ENCODE peak calls at places on chromosomes 11 and 22, in four cellular contexts. G, U, Q and F are unnamed samples.

GRCh38 chr22:49218142-49218541 is 609.5 kb downstream of the BRD1 start:
- DNase-seq in G (no peak), U (no peak), Q (peak; percentile 13), F (peak; percentile 18)

GRCh38 chr11:113457784-113458183 is 17.4 kb downstream of the DRD2 start:
- DNase-seq in G (no peak), U (no peak), Q (no peak), F (no peak)

GRCh38 chr11:77127969-77128691 is at the start of gene MYO7A:
- DNase-seq in G (no peak), U (no peak), Q (no peak), F (peak; percentile 96)

GRCh38 chr11:118928870-118929495 is 3.3 kb upstream of the BCL9L start:
- DNase-seq in G (peak; percentile 58), U (no peak), Q (peak; percentile 88), F (peak; percentile 80)

GRCh38 chr11:76577199-76577920 is 93.2 kb downstream of the LRRC32 start:
- DNase-seq in G (no peak), U (no peak), Q (peak; percentile 92), F (peak; percentile 63)

GRCh38 chr11:19474211-19474610 is 233.5 kb upstream of the E2F8 start:
- DNase-seq in G (no peak), U (no peak), Q (no peak), F (no peak)

GRCh38 chr11:125939081-125939521 is 6.7 kb upstream of the VSIG10L2 start:
- DNase-seq in G (no peak), U (no peak), Q (no peak), F (no peak)

GRCh38 chr11:68373810-68374501 is 61.6 kb downstream of the LRP5 start:
- DNase-seq in G (peak; percentile 42), U (no peak), Q (no peak), F (no peak)

GRCh38 chr11:77762426-77762825 is 58.1 kb downstream of the RSF1 start:
- DNase-seq in G (no peak), U (no peak), Q (no peak), F (no peak)

GRCh38 chr22:23692598-23693291 is 1.9 kb downstream of the RGL4 start:
- DNase-seq in G (no peak), U (no peak), Q (no peak), F (peak; percentile 36)

GRCh38 chr11:110148775-110149744 is 55.9 kb downstream of the ZC3H12C start:
- DNase-seq in G (no peak), U (no peak), Q (no peak), F (no peak)

GRCh38 chr22:41830174-41830573 is 2.7 kb upstream of the SREBF2 start:
- DNase-seq in G (no peak), U (no peak), Q (no peak), F (no peak)

GRCh38 chr22:50700387-50701075 is 27.9 kb downstream of the SHANK3 start:
- DNase-seq in G (no peak), U (no peak), Q (peak; percentile 57), F (peak; percentile 77)

GRCh38 chr22:36192601-36193000 is 9.0 kb downstream of the APOL4 start:
- DNase-seq in G (no peak), U (no peak), Q (no peak), F (no peak)
- TF ChIP-seq POLR2A in G (no peak), U (no peak), Q (no peak), F (no peak)

GRCh38 chr22:47474895-47475294 is 712.4 kb downstream of the TBC1D22A start:
- DNase-seq in G (no peak), U (no peak), Q (no peak), F (no peak)
- H3K4me3 ChIP-seq in G (no peak overlapping the region), U (no peak overlapping the region), Q (no peak overlapping the region), F (no peak overlapping the region)

GRCh38 chr11:116910847-116911246 is 73.4 kb upstream of the APOA1 start:
- DNase-seq in G (no peak), U (no peak), Q (no peak), F (no peak)
- H3K27ac ChIP-seq in G (no peak overlapping the region), U (no peak overlapping the region), Q (no peak overlapping the region), F (no peak overlapping the region)

GRCh38 chr22:28799125-28799833 is 1.1 kb downstream of the XBP1 start:
- DNase-seq in G (peak; percentile 50), U (no peak), Q (peak; percentile 91), F (no peak)
- TF ChIP-seq POLR2A in G (peak; percentile 52), U (no peak), Q (peak; percentile 63), F (peak; percentile 87)

GRCh38 chr11:33256808-33257159 is 397 bp upstream of the HIPK3 start:
- DNase-seq in G (no peak), U (no peak), Q (no peak), F (no peak)

GRCh38 chr11:33258631-33259184 is 1.5 kb downstream of the HIPK3 start:
- DNase-seq in G (peak; percentile 53), U (no peak), Q (peak; percentile 80), F (no peak)

GRCh38 chr11:33257160-33257896 is at the start of gene HIPK3:
- DNase-seq in G (peak; percentile 75), U (no peak), Q (peak; percentile 90), F (peak; percentile 90)

GRCh38 chr11:33257897-33258630 is 883 bp downstream of the HIPK3 start:
- DNase-seq in G (peak; percentile 85), U (no peak), Q (peak; percentile 96), F (peak; percentile 90)

DNA sequence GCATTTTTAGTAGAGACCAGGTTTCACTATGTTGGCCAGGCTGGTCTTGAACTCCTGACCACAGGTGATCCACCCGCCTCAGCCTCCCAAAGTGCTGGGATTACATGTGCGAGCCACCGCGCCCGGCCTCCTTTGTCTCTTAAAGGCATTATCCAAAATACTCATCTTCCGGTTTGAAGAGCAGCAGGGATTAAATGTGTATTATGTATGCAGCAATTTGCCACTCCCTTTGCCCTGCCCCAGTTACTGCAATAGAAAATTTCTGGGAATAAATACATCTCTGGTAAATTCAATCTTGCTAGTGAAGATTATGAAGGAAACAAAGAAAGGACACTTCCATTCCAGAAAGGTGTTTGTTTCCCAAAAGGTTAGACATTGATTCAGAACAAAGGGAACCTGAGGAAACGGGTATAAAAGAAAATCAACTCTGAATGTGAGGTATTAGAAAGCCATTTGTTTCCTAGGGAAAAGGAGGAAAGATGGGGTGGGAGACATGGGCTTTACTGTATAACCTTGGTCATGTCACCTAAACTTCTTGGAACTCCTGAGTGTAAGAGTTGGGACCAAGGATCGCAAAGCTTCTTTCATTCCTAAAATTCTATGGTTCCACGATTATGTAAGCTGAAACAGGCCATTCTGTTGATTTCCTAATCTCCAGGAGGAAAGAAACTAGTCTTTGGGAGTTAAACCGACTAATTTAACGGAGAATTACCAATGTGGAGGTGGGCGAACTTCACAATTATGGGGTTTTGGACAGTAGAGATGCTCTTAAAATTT is 962 bp upstream of the HIPK3 start:
- DNase-seq in G (no peak), U (no peak), Q (no peak), F (no peak)
- H3K4me3 ChIP-seq in G (peak overlapping the region; percentile 95), U (peak overlapping the region; percentile 81), Q (peak overlapping the region; percentile 66), F (peak overlapping the region; percentile 83)

DNA sequence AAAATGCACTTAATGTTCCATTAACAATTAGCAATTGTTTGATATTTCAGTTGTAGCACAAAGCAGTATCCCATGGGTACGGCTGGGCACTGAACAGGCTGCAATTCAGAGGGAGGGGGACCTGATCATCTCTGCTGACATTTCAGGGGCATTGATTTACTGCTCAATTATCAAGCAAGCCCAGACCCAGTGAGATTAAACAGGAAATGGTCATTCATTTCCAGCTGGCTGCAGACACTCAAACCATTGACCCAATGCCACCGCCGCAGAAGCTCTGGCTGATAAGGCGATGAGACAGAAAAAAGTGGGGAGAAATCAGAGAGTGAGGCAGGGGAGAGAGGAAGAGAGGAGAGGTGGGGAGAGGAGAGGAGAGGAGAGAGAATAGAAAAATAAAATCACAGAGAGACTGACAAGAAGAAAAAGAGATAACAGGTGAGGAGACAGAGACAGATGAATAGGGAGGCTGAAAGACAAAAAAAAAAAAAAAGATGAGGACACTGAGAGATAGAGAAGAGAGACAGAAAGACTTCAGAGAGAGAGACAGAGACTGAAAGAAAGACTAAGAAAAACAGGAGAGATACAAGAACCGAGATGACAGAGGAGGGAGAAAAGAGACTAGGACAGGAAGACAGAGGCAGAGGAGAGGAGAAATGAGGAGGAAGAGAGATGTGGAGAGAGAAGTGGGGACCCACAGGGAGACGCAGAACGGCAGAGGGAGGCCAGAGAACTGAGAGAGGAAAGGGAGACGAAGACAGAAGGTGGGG is 962 bp downstream of the GPR83 start:
- DNase-seq in G (no peak), U (no peak), Q (no peak), F (no peak)
- H3K27ac ChIP-seq in G (no peak overlapping the region), U (no peak overlapping the region), Q (no peak overlapping the region), F (no peak overlapping the region)

GRCh38 chr11:117076941-117077659 is 21.1 kb downstream of the SIK3 start:
- DNase-seq in G (no peak), U (no peak), Q (no peak), F (no peak)

GRCh38 chr11:117072517-117073218 is 25.6 kb downstream of the SIK3 start:
- DNase-seq in G (no peak), U (no peak), Q (no peak), F (no peak)

GRCh38 chr11:117074122-117074521 is 24.1 kb downstream of the SIK3 start:
- DNase-seq in G (no peak), U (no peak), Q (no peak), F (no peak)

GRCh38 chr11:117073539-117073938 is 24.7 kb downstream of the SIK3 start:
- DNase-seq in G (no peak), U (no peak), Q (no peak), F (no peak)

DNA sequence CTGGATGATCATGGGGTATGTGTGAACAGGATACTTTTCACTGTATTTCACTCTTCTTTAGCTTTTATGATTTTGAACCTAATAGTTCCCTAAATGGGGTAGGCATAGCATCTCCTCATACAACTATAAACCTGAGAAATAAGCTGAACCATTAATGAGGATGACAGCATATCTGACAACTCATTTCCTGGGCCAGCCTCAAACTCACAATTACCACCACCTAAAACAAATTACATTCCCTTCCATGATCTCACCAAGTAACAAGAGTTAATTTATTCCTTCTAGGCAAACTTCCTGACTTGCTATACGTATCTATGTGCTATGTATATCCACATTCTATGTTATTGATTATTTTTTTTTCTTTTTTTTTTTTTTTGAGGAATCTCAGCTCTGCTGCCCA is 23.0 kb downstream of the SIK3 start:
- DNase-seq in G (no peak), U (no peak), Q (no peak), F (no peak)
- TF ChIP-seq POLR2A in G (no peak), U (no peak), Q (no peak), F (no peak)

GRCh38 chr11:63492441-63492840 is 1.5 kb upstream of the PLAAT5 start:
- DNase-seq in G (no peak), U (no peak), Q (no peak), F (no peak)
- H3K4me3 ChIP-seq in G (no peak overlapping the region), U (no peak overlapping the region), Q (no peak overlapping the region), F (no peak overlapping the region)